ENCODE peak calls at places on chromosomes 1 and 21, in seven cellular contexts. R is H9, M is ovary, F is mesenchymal stem cell, E is esophagus squamous epithelium, G is heart right ventricle, K is hepatocyte. Q is an unnamed sample.

GRCh38 chr1:43934279-43934985 is 831 bp downstream of the ARTN start:
- DNase-seq in R (peak; percentile 93), M (peak; percentile 74), F (peak; percentile 58), E (no peak), G (peak; percentile 55), K (peak; percentile 78), Q (no peak)

GRCh38 chr1:59672851-59673574 is 141.7 kb upstream of the HOOK1 start:
- DNase-seq in R (peak; percentile 40), M (no peak), F (peak; percentile 74), E (no peak), G (no peak), K (peak; percentile 19), Q (peak; percentile 84)

GRCh38 chr1:174875306-174875705 is 124.4 kb upstream of the CACYBP start:
- DNase-seq in R (peak; percentile 44), M (no peak), F (no peak), E (no peak), G (no peak), K (peak; percentile 81), Q (peak; percentile 60)

GRCh38 chr1:85606414-85606800 is 25.8 kb downstream of the CCN1 start:
- DNase-seq in R (no peak), M (no peak), F (peak; percentile 35), E (no peak), G (no peak), K (no peak), Q (no peak)

GRCh38 chr21:32406405-32406804 is 6.1 kb upstream of the EVA1C start:
- DNase-seq in R (no peak), M (no peak), F (no peak), E (no peak), G (no peak), K (no peak), Q (no peak)

GRCh38 chr1:16352842-16353535 is 709 bp upstream of the FBXO42 start:
- DNase-seq in R (no peak), M (peak; percentile 9), F (no peak), E (no peak), G (no peak), K (peak; percentile 11), Q (no peak)

GRCh38 chr1:52695627-52696026 is 2.5 kb downstream of the COA7 start:
- DNase-seq in R (no peak), M (no peak), F (no peak), E (no peak), G (no peak), K (no peak), Q (no peak)

GRCh38 chr1:10888289-10888688 is 91.8 kb upstream of the CASZ1 start:
- DNase-seq in R (peak; percentile 64), M (no peak), F (no peak), E (no peak), G (no peak), K (no peak), Q (no peak)

GRCh38 chr1:23209765-23210164 is 7.5 kb downstream of the HTR1D start:
- DNase-seq in R (no peak), M (no peak), F (no peak), E (no peak), G (no peak), K (no peak), Q (no peak)

GRCh38 chr1:76006234-76006633 is 68.3 kb upstream of the ST6GALNAC3 start:
- DNase-seq in R (no peak), M (no peak), F (peak; percentile 87), E (no peak), G (no peak), K (peak; percentile 56), Q (no peak)

GRCh38 chr1:233988963-233989696 is 84.7 kb downstream of the SLC35F3 start:
- DNase-seq in R (no peak), M (no peak), F (no peak), E (no peak), G (no peak), K (no peak), Q (no peak)

GRCh38 chr1:114021665-114022099 is 42.4 kb downstream of the OLFML3 start:
- DNase-seq in R (no peak), M (no peak), F (no peak), E (no peak), G (no peak), K (no peak), Q (no peak)

GRCh38 chr1:114024049-114024448 is 44.8 kb downstream of the OLFML3 start:
- DNase-seq in R (peak; percentile 58), M (peak; percentile 39), F (no peak), E (no peak), G (no peak), K (peak; percentile 43), Q (no peak)

GRCh38 chr1:114026797-114027196 is 47.5 kb downstream of the OLFML3 start:
- DNase-seq in R (no peak), M (no peak), F (no peak), E (no peak), G (no peak), K (no peak), Q (no peak)

GRCh38 chr1:114025609-114026401 is 46.5 kb downstream of the OLFML3 start:
- DNase-seq in R (no peak), M (no peak), F (no peak), E (no peak), G (no peak), K (no peak), Q (no peak)

DNA sequence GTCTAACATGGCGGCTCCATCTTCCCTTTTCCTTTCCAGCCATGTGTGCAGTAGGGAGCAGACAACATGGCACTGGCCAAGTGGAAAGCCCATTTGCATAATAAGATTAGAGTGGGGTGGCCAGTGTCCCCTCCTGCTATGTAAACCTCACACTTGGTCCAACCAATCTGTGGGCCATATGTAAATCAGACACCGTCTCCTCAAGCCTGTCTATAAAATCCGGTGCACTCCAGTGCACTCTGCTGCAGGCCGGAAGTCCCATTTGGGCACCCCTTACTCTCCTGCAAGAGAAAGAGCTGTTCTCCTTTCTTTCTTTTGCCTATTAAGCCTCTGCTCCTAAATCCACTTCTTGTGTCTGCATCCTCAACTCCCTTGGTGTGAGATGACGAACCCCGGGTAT is 44.1 kb downstream of the OLFML3 start:
- DNase-seq in R (no peak), M (no peak), F (no peak), E (no peak), G (no peak), K (no peak), Q (no peak)
- H3K27ac ChIP-seq in R (no peak overlapping the region), M (no peak overlapping the region), F (no peak overlapping the region), E (no peak overlapping the region), G (no peak overlapping the region), K (peak overlapping the region; percentile 57), Q (no peak overlapping the region)

DNA sequence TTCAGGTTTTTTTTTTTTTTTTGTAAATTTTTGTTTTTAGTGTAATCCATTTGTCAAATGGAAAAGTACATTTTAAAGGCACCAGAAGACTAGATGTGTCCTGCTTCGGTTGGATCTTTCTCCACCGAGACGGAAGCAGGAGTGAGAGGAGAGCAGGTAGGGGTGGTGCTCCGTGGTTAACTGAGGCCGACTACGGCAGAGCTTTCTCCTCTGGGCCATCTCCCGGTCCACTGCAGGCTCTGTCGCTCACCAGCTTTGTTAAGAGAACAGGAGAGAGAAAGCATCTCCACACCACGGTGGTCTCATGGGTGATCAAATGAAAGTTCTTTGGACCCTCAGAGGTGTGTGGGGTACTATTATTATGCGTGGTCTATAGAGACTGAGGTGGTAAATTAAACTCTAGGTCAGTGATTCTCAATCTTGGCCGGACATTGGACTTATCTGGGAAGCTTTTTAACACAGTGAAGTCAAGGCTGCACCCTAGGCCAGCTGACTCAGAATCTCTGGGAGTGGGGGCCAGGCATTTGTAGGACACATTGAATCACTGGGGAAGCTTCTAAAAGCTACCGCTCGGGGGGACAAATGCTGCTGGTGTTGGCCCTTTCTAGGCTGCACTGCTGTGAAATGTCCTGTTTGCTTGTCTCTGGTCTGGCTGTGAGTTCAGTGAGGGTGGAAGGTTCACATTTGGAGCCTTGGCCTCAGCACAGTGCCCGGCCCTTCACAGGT is 25.0 kb downstream of the ABCA4 start:
- DNase-seq in R (no peak), M (no peak), F (no peak), E (no peak), G (no peak), K (no peak), Q (no peak)
- H3K27ac ChIP-seq in R (no peak overlapping the region), M (peak overlapping the region; percentile 49), F (peak overlapping the region; percentile 99), E (peak overlapping the region; percentile 33), G (peak overlapping the region; percentile 71), K (peak overlapping the region; percentile 93), Q (no peak overlapping the region)

GRCh38 chr21:26550357-26550756 is 22.7 kb downstream of the CYYR1 start:
- DNase-seq in R (no peak), M (no peak), F (no peak), E (no peak), G (no peak), K (no peak), Q (no peak)
- H3K27ac ChIP-seq in R (no peak overlapping the region), M (no peak overlapping the region), F (peak overlapping the region; percentile 52), E (peak overlapping the region; percentile 51), G (no peak overlapping the region), K (no peak overlapping the region), Q (no peak overlapping the region)

DNA sequence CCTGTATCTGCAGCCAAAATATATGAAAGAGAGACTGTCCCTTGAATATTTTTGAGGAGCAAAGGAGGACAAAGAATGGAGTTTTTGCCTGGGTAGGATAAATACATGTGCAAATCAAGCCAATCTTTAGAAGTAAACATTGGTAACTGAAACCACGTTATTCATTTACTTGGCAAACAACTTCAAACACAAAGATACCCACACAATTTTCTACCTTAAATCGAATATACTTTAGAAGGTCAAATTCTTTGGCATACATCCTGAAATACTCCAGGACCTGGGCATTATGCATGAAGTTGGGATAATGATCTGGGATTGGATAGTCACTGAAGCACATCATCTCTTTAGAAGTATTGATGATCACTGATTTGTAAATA is 9.6 kb downstream of the FMO5 start:
- DNase-seq in R (no peak), M (no peak), F (no peak), E (no peak), G (no peak), K (no peak), Q (no peak)
- H3K27ac ChIP-seq in R (no peak overlapping the region), M (no peak overlapping the region), F (no peak overlapping the region), E (no peak overlapping the region), G (no peak overlapping the region), K (peak overlapping the region; percentile 7), Q (no peak overlapping the region)

DNA sequence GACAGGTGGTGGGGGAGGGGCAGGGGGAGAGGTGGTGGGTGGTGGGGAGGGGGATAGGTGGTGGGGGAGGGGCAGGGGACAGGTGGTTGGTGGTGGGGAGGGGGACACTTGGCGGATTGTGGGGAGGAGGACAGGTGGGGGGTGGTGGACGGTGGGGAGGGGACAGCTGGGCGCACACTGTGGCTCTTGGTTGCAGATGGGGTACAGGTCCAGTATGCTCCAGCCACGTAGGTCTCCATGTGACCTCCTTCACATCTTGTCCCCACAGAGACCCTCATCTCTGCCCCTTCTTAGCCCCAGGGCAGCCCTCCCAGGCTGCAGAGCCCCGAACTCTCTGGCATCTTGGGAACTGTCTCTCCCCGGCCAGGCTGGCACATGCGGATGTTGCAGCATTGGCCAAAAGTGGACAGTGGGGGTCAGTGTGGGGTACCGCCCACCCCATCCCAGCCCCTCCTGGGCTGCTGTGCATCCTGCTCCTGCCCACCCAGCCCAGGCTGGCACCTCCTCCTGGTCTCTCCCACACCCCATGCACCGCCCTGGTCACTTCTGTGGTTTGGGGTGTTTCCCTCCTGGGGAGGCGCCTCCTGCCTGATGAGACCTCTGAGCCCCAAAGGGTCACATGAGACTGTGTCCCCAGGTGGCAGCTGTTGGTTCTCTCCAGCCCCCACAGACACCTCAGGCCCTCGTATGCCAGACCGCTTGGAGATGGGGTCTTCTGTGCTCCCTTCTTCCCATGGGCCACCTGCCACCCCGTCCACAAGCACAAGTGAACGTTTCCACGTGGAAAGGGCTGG is 7.6 kb upstream of the SLC19A1 start:
- DNase-seq in R (peak; percentile 28), M (peak; percentile 31), F (no peak), E (no peak), G (no peak), K (no peak), Q (no peak)
- H3K27ac ChIP-seq in R (no peak overlapping the region), M (no peak overlapping the region), F (no peak overlapping the region), E (no peak overlapping the region), G (no peak overlapping the region), K (no peak overlapping the region), Q (no peak overlapping the region)